ENCODE peak calls at places on chromosomes 11 and 22, in five cellular contexts. J, R, X, Q and T are unnamed samples.

GRCh38 chr11:13480198-13480597 is 15.6 kb downstream of the PTH start:
- DNase-seq in X (no peak), J (no peak), Q (no peak), R (no peak), T (no peak)

GRCh38 chr11:110296226-110297081 is at the start of gene RDX:
- DNase-seq in J (peak; percentile 79), R (peak; percentile 21), Q (peak; percentile 73), X (no peak), T (peak; percentile 56)

GRCh38 chr11:353315-353857 is 15.9 kb upstream of the B4GALNT4 start:
- DNase-seq in X (peak; percentile 50), R (no peak), Q (peak; percentile 88), J (peak; percentile 69), T (no peak)

GRCh38 chr11:10625281-10625981 is 57.0 kb upstream of the LYVE1 start:
- DNase-seq in X (no peak), R (no peak), Q (no peak), J (no peak), T (no peak)

GRCh38 chr11:100683107-100683506 is 4.0 kb upstream of the ARHGAP42 start:
- DNase-seq in J (no peak), X (no peak), R (no peak), Q (no peak), T (no peak)

GRCh38 chr11:12019337-12019736 is 10.9 kb upstream of the DKK3 start:
- DNase-seq in X (no peak), J (no peak), Q (no peak), R (no peak), T (no peak)

GRCh38 chr11:116840224-116840745 is 2.9 kb upstream of the APOA1 start:
- DNase-seq in R (no peak), J (no peak), Q (peak; percentile 38), X (no peak), T (no peak)

GRCh38 chr11:60251485-60252207 is 8.7 kb upstream of the MS4A4E start:
- DNase-seq in J (no peak), Q (peak; percentile 0), X (no peak), R (no peak), T (no peak)

GRCh38 chr22:37225481-37225880 is 13.2 kb upstream of the SSTR3 start:
- DNase-seq in X (no peak), R (no peak), J (no peak), Q (no peak), T (no peak)

GRCh38 chr11:133243832-133244231 is 288.5 kb downstream of the OPCML start:
- DNase-seq in Q (no peak), J (no peak), R (no peak), X (no peak), T (no peak)

GRCh38 chr11:61061081-61061826 is 41.0 kb upstream of the CD5 start:
- DNase-seq in Q (no peak), J (no peak), R (peak; percentile 53), X (no peak), T (peak; percentile 95)

GRCh38 chr11:129655247-129655832 is 160.3 kb upstream of the TMEM45B start:
- DNase-seq in Q (no peak), J (no peak), X (no peak), R (no peak), T (no peak)

GRCh38 chr22:39634530-39635399 is 64.2 kb downstream of the CACNA1I start:
- DNase-seq in Q (peak; percentile 76), X (peak; percentile 26), R (no peak), J (no peak), T (no peak)

GRCh38 chr11:109051200-109051599 is 370.8 kb upstream of the C11orf87 start:
- DNase-seq in X (no peak), R (no peak), J (no peak), Q (no peak), T (no peak)

GRCh38 chr11:9273430-9274336 is 8.5 kb upstream of the DENND5A start:
- DNase-seq in X (peak; percentile 19), J (no peak), R (no peak), Q (peak; percentile 55), T (peak; percentile 84)

GRCh38 chr11:66800720-66801428 is 42.4 kb upstream of the RCE1 start:
- DNase-seq in R (no peak), Q (no peak), X (no peak), J (no peak), T (no peak)

GRCh38 chr11:72030428-72031045 is 31.8 kb downstream of the IL18BP start:
- DNase-seq in X (no peak), R (no peak), Q (no peak), J (no peak), T (no peak)

GRCh38 chr11:20161230-20161918 is 1.1 kb upstream of the DBX1 start:
- DNase-seq in X (no peak), Q (no peak), R (no peak), J (no peak), T (no peak)

GRCh38 chr11:68413591-68413999 is 47.0 kb upstream of the PPP6R3 start:
- DNase-seq in Q (no peak), J (no peak), X (no peak), R (no peak), T (no peak)

DNA sequence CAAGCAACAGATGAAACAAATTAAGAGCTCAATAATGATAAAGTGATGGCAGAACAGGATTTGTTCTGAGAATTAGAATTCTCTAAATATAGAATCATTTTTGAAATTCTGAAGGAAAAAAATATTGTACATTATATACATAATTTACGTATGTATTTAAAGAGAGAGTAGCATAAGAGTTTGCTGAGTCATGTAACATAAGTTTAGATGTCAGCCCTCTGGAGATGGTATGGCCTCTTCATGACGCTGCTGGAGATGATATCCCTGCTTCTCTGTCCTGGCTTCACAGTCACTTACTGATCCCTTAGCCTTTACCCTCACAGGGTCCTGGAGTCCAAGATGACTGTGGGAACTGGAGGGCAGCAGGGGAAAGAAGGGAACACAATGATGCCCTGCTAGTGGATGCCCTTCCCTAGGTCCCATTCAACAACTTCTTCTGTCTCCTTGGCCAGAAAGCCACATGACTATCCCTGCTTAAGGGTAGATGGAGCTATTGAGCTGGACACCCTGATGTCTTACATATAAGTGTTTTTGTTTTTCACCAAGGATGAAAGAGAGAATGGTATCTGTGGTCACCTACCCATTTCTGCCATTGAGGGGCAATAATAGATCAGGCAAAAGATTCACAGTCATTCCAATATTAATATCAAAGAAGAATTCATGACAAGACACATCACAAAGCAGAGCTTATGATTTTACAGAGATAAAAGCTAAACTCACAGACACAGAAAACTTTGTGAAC is 753.1 kb downstream of the TBC1D22A start:
- DNase-seq in R (no peak), X (no peak), Q (no peak), J (no peak), T (no peak)
- TF ChIP-seq CTCF in R (no peak), X (no peak), Q (no peak), J (no peak), T (no peak)

GRCh38 chr11:35711173-35711910 is 48.8 kb downstream of the TRIM44 start:
- DNase-seq in X (no peak), R (no peak), Q (no peak), J (no peak), T (no peak)
- TF ChIP-seq CTCF in X (no peak), R (no peak), Q (no peak), J (no peak), T (no peak)

GRCh38 chr22:27028093-27028492 is 370.7 kb downstream of the MIAT start:
- DNase-seq in X (no peak), J (no peak), Q (no peak), R (no peak), T (no peak)

GRCh38 chr22:27029584-27030130 is 372.3 kb downstream of the MIAT start:
- DNase-seq in Q (no peak), R (no peak), X (no peak), J (no peak), T (no peak)

DNA sequence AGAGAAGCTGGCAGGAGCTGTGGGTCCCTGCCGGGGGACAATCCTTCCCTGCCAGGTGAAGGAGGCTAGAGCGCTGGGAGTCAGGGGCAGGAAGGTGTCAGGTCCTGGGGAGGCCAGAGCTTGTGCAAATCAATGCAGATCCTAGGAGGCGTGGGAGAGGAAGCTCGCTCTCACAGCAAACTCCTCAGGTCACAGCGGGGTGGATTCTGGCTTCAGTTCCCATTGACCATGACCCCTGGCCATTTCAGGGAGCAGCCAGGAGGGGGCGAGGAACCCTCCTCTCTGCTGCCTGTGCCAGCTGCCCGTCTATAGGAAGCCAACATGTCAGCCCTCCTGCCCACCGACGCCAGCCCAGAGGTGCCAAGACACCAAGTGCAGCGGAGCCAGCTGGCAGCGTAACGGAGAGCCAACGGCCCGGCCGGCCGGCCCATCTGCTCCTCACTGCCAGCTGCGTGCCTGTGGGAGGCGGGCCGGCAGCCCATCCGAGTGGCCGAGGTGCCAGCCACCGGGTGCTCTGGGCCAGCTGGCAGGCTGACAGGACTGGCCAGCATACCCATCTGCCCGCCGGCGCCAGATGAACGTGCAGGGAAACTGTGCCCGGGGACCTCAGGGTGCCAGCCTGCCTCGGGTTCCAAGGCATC is 374.9 kb downstream of the MIAT start:
- DNase-seq in X (no peak), R (no peak), Q (no peak), J (no peak), T (no peak)
- TF ChIP-seq CTCF in X (peak; percentile 15), R (no peak), Q (no peak), J (no peak), T (no peak)

DNA sequence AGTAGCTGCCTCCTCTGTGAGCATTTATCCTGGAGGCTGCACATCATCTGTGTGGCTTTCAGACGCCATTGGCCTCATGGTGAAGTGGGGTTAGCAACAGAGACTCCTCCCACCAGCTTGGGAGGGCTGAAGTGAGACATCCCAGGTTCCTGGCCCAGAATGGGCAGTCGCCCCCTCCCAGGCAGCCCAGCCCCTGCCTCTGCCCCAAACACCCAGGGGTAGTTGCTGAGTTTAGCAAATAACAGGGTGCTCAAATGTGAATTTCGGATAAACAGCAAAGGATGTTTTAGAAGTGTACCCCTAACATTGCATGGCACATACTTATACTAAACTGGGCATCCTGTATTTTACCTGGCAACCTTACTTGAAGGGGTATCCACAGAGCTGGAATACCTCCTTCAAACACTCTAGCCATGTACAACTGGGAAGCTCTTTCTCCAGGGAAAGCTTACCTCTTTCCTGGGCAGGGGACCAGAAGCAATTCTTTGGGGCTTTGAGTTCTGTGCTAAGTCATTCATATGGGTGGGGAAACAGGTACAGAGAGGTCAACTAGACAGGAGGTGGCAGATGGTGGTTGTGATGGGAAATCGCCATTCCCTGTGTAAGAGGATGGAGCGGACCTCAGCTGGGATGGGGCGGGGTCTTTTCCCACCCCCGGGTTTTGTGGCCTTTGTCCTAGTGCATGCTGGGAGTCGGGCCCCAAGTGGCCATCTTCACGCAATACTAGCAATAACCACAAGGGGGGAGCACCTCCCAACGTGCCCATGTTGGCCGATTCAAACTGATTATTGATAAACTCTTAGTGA is 19.3 kb downstream of the MTFP1 start:
- DNase-seq in J (no peak), Q (peak; percentile 57), X (no peak), R (peak; percentile 38), T (no peak)
- TF ChIP-seq CTCF in J (peak; percentile 76), Q (peak; percentile 76), X (peak; percentile 75), R (peak; percentile 68), T (peak; percentile 93)

GRCh38 chr22:35966314-35967045 is 62.1 kb downstream of the RBFOX2 start:
- DNase-seq in R (no peak), Q (peak; percentile 57), X (no peak), J (no peak), T (no peak)
- TF ChIP-seq CTCF in R (no peak), Q (peak; percentile 16), X (peak; percentile 47), J (no peak), T (no peak)

GRCh38 chr22:50326959-50327710 is at the start of gene DENND6B:
- DNase-seq in Q (peak; percentile 77), X (no peak), J (peak; percentile 79), R (peak; percentile 48), T (peak; percentile 67)
- TF ChIP-seq CTCF in Q (no peak), X (peak; percentile 15), J (peak; percentile 29), R (peak; percentile 30), T (peak; percentile 64)